ENCODE peak calls at places on chromosome 13, in ten cellular contexts. V is lower lobe of right lung, R is esophagus squamous epithelium, G is lung, O is GM23248, B is HCT116, I is A673, L is mesenchymal stem cell, P is body of pancreas, K is choroid plexus epithelial cell. A is an unnamed sample.

GRCh38 chr13:48874165-48874564 is 101.5 kb upstream of the FNDC3A start:
- DNase-seq in R (no peak), I (no peak), V (no peak), K (no peak), B (no peak), P (no peak), G (no peak), L (no peak), O (no peak), A (no peak)

GRCh38 chr13:60146491-60146890 is 17.2 kb downstream of the DIAPH3 start:
- DNase-seq in P (no peak), O (no peak), R (no peak), G (no peak), I (no peak), L (no peak), B (no peak), V (no peak), K (peak), A (no peak)

GRCh38 chr13:21040120-21040834 is 21.1 kb downstream of the LATS2 start:
- DNase-seq in P (no peak), I (no peak), K (no peak), O (no peak), L (no peak), V (no peak), B (no peak), G (peak), R (no peak), A (no peak)

GRCh38 chr13:105702441-105702840 is 833.0 kb downstream of the EFNB2 start:
- DNase-seq in P (peak), B (no peak), V (no peak), K (no peak), I (no peak), O (no peak), R (no peak), G (no peak), L (no peak), A (peak)

GRCh38 chr13:35469781-35470380 is 6.6 kb downstream of the MAB21L1 start:
- DNase-seq in I (no peak), K (no peak), L (no peak), B (no peak), P (no peak), V (no peak), G (no peak), R (no peak), O (peak), A (no peak)

GRCh38 chr13:113979791-113980471 is 6.1 kb upstream of the C13orf46 start:
- DNase-seq in B (no peak), K (no peak), P (no peak), G (no peak), I (no peak), V (peak), L (no peak), R (no peak), O (no peak), A (no peak)

GRCh38 chr13:44197791-44198770 is 175.5 kb upstream of the SERP2 start:
- DNase-seq in V (no peak), I (no peak), G (no peak), B (no peak), K (peak), O (no peak), L (peak), P (no peak), R (no peak), A (no peak)

GRCh38 chr13:97223711-97224461 is 1.8 kb downstream of the MBNL2 start:
- DNase-seq in K (peak), B (peak), V (no peak), R (no peak), O (peak), G (peak), I (peak), P (peak), L (peak), A (peak)

GRCh38 chr13:48535791-48536190 is 2.9 kb upstream of the RCBTB2 start:
- DNase-seq in V (no peak), R (no peak), I (no peak), B (no peak), L (no peak), K (no peak), G (no peak), O (no peak), P (peak), A (no peak)

GRCh38 chr13:51687928-51688714 is 103.9 kb downstream of the WDFY2 start:
- DNase-seq in K (no peak), P (no peak), B (no peak), G (no peak), O (no peak), V (no peak), L (no peak), R (no peak), I (no peak), A (no peak)

GRCh38 chr13:106121173-106121754 is 414.2 kb downstream of the EFNB2 start:
- DNase-seq in V (no peak), G (no peak), L (no peak), B (no peak), O (no peak), R (no peak), I (no peak), P (no peak), K (no peak), A (no peak)

GRCh38 chr13:79686441-79686840 is 205.5 kb downstream of the NDFIP2 start:
- DNase-seq in B (no peak), P (no peak), I (no peak), K (no peak), O (peak), L (no peak), G (no peak), V (no peak), R (no peak), A (no peak)

GRCh38 chr13:53368948-53369347 is 340.3 kb downstream of the OLFM4 start:
- DNase-seq in R (no peak), P (no peak), B (no peak), O (no peak), G (no peak), K (no peak), I (no peak), L (no peak), V (no peak), A (no peak)

GRCh38 chr13:97621025-97621424 is 187.1 kb downstream of the RAP2A start:
- DNase-seq in K (no peak), V (no peak), R (no peak), P (no peak), B (no peak), L (no peak), G (no peak), I (no peak), O (no peak), A (no peak)

GRCh38 chr13:99941086-99941485 is 30.5 kb downstream of the ZIC5 start:
- DNase-seq in V (no peak), P (no peak), G (no peak), O (no peak), B (no peak), L (no peak), R (no peak), K (no peak), I (no peak), A (no peak)

GRCh38 chr13:25657062-25657588 is 285.4 kb downstream of the ATP8A2 start:
- DNase-seq in K (no peak), O (no peak), G (no peak), B (no peak), I (no peak), R (no peak), P (no peak), L (no peak), V (no peak), A (no peak)

GRCh38 chr13:50524540-50524939 is 319.0 kb downstream of the DLEU7 start:
- DNase-seq in R (no peak), K (no peak), I (no peak), L (no peak), V (no peak), B (no peak), P (no peak), O (no peak), G (no peak), A (no peak)

GRCh38 chr13:50527612-50528509 is 315.6 kb downstream of the DLEU7 start:
- DNase-seq in P (peak), V (no peak), R (no peak), L (no peak), B (no peak), O (peak), K (no peak), I (no peak), G (no peak), A (no peak)

GRCh38 chr13:50531917-50532899 is 311.3 kb downstream of the DLEU7 start:
- DNase-seq in L (no peak), P (no peak), V (no peak), G (no peak), K (peak), O (peak), B (peak), R (no peak), I (peak), A (peak)

GRCh38 chr13:50526771-50527567 is 316.5 kb downstream of the DLEU7 start:
- DNase-seq in R (no peak), O (no peak), I (no peak), L (no peak), G (no peak), K (no peak), B (no peak), P (peak), V (no peak), A (no peak)

GRCh38 chr13:50529154-50529882 is 314.2 kb downstream of the DLEU7 start:
- DNase-seq in K (peak), P (peak), R (no peak), L (peak), I (peak), O (peak), B (peak), V (peak), G (peak), A (peak)
- H3K4me3 ChIP-seq in K (no peak), P (no peak), R (no peak), L (peak), I (no peak), O (peak), B (peak), V (peak), G (no peak), A (peak)

DNA sequence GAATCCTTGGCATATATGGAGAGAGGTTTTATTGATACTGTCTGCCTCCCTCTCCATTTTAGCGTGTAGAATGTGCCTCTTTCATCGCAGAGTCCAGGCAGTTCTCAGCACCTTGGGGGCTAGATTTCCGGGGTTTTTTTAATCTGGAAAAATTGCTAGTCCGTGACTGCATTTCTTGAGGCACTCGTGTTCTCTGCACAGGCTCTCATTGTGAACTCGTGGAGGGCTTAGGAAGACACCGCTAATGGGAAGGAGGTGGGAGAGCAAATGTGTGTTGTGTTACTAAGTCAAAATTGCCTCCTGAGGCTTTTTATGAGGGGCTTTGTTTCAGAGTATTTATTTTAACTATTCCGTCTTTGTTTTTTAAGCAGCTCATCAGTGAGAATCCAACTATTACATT is 10.1 kb downstream of the ING1 start:
- DNase-seq in B (no peak), R (no peak), G (no peak), O (no peak), L (no peak), I (no peak), K (no peak), V (no peak), P (no peak), A (no peak)
- H3K4me3 ChIP-seq in B (no peak), R (no peak), G (no peak), O (no peak), L (no peak), I (no peak), K (no peak), V (no peak), P (no peak), A (no peak)

GRCh38 chr13:46345400-46345799 is 41.7 kb downstream of the RUBCNL start:
- DNase-seq in K (no peak), I (no peak), B (no peak), L (no peak), P (peak), V (no peak), O (no peak), G (no peak), R (no peak), A (peak)
- H3K4me3 ChIP-seq in K (no peak), I (no peak), B (no peak), L (no peak), P (no peak), V (no peak), O (no peak), G (no peak), R (no peak), A (no peak)

GRCh38 chr13:31773538-31773937 is 34.2 kb downstream of the RXFP2 start:
- DNase-seq in R (no peak), G (no peak), O (peak), B (no peak), P (no peak), K (peak), L (no peak), V (no peak), I (no peak), A (no peak)
- H3K4me3 ChIP-seq in R (no peak), G (no peak), O (peak), B (no peak), P (no peak), K (no peak), L (peak), V (peak), I (no peak), A (no peak)

GRCh38 chr13:66994097-66994496 is 236.0 kb downstream of the PCDH9 start:
- DNase-seq in V (peak), B (no peak), L (peak), O (peak), R (no peak), G (peak), I (peak), K (peak), P (peak), A (no peak)

GRCh38 chr13:66994498-66995365 is 235.4 kb downstream of the PCDH9 start:
- DNase-seq in K (no peak), P (no peak), I (no peak), V (no peak), B (no peak), R (no peak), O (no peak), G (no peak), L (no peak), A (no peak)

GRCh38 chr13:66992683-66993082 is 237.5 kb downstream of the PCDH9 start:
- DNase-seq in B (no peak), L (no peak), P (no peak), V (no peak), I (no peak), K (peak), O (no peak), G (no peak), R (no peak), A (no peak)

GRCh38 chr13:66996503-66996902 is 233.6 kb downstream of the PCDH9 start:
- DNase-seq in P (no peak), O (no peak), B (no peak), V (no peak), R (no peak), L (peak), G (no peak), I (no peak), K (peak), A (no peak)

DNA sequence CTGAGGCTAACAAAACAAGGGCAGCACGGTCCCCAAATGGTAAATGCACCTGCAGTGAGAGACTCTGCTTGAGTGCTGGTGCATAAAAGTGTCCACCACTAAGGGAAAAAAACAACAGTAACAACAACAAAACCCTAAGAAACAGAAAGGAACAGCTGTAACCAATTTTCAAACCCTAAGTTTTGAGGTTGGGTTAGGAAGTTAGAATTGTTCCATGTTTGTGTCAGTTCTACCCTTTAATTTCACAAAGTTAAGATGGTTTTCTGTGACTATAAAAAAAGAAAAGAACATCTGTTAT is 234.8 kb downstream of the PCDH9 start:
- DNase-seq in K (no peak), I (no peak), P (no peak), B (no peak), O (no peak), V (no peak), R (no peak), G (no peak), L (no peak), A (no peak)
- H3K4me3 ChIP-seq in K (no peak), I (no peak), P (no peak), B (no peak), O (no peak), V (no peak), R (no peak), G (no peak), L (no peak), A (no peak)

DNA sequence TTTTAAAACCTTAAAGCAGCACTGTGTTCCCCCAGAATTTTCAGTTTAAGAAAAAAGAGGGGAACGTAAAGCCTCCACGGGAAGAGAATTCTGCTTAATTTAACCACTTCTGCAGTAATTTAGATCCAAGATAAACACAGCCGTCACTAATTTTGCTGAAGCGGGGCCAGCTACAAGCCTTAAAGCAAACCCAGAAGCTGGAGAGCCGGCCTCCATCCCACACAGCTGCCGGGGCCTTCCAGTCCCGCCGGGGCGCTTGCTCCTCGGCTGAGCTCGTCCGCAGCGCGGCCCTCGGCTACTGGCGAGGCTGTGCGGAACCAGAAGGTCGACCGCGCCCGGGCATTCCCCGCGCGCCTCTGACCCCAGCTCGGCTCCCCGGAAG is 967 bp downstream of the ANKRD10 start:
- DNase-seq in I (no peak), R (no peak), K (no peak), L (no peak), G (no peak), B (no peak), V (no peak), O (peak), P (no peak), A (no peak)
- H3K4me3 ChIP-seq in I (peak), R (peak), K (peak), L (peak), G (peak), B (peak), V (peak), O (peak), P (peak), A (peak)

A was measured in SJCRH30.